ENCODE peak calls at places on chromosomes 2 and 18, in nine cellular contexts. G, J, X, O, W, I, H, M and E are unnamed samples.

GRCh38 chr2:182870227-182870626 is 3.8 kb upstream of the FRZB start:
- DNase-seq in H (peak), W (peak), X (peak), G (peak), O (no peak), J (no peak), I (no peak), M (no peak), E (peak)

GRCh38 chr18:76982038-76982437 is 150.5 kb downstream of the MBP start:
- DNase-seq in H (no peak), G (no peak), X (no peak), M (no peak), W (no peak), J (no peak), O (no peak), I (no peak), E (no peak)

GRCh38 chr2:120513776-120514357 is 167.9 kb downstream of the INHBB start:
- DNase-seq in G (no peak), X (no peak), H (no peak), W (no peak), M (no peak), I (no peak), J (no peak), O (no peak), E (no peak)

GRCh38 chr18:79935925-79936324 is 15.5 kb downstream of the SLC66A2 start:
- DNase-seq in G (no peak), I (no peak), M (no peak), W (no peak), J (no peak), O (no peak), H (no peak), X (no peak), E (no peak)

GRCh38 chr2:191959209-191959608 is 112.3 kb upstream of the CAVIN2 start:
- DNase-seq in O (no peak), H (no peak), W (no peak), M (no peak), J (no peak), X (no peak), I (no peak), G (no peak), E (no peak)

GRCh38 chr2:121415727-121416126 is 115.0 kb upstream of the RNU4ATAC start:
- DNase-seq in G (no peak), M (no peak), X (no peak), H (no peak), J (no peak), W (no peak), I (no peak), O (no peak), E (no peak)

GRCh38 chr2:11417946-11418585 is 47.9 kb downstream of the E2F6 start:
- DNase-seq in M (no peak), J (no peak), H (no peak), O (peak), I (peak), W (peak), X (peak), G (peak), E (peak)

GRCh38 chr2:4018535-4018934 is 315.2 kb downstream of the DCDC2C start:
- DNase-seq in G (no peak), J (no peak), W (no peak), X (no peak), M (no peak), O (no peak), H (no peak), I (no peak), E (no peak)

GRCh38 chr2:8692783-8693768 is 11.2 kb downstream of the ID2 start:
- DNase-seq in W (peak), X (peak), J (peak), G (peak), M (peak), I (no peak), H (no peak), O (no peak), E (peak)

GRCh38 chr18:58669731-58670379 is 1.4 kb upstream of the MALT1 start:
- DNase-seq in W (no peak), M (no peak), J (no peak), O (peak), I (no peak), G (peak), H (peak), X (no peak), E (no peak)

GRCh38 chr2:217066510-217067270 is 206.8 kb upstream of the TNP1 start:
- DNase-seq in G (no peak), O (no peak), I (no peak), W (no peak), M (no peak), X (no peak), H (no peak), J (no peak), E (no peak)

GRCh38 chr2:32773409-32773808 is 145.6 kb downstream of the TTC27 start:
- DNase-seq in G (no peak), X (no peak), O (no peak), H (no peak), M (no peak), J (no peak), I (no peak), W (no peak), E (no peak)

GRCh38 chr18:27240383-27240782 is 55.3 kb upstream of the CHST9 start:
- DNase-seq in H (no peak), J (no peak), O (no peak), X (no peak), G (no peak), I (no peak), W (no peak), M (no peak), E (no peak)

GRCh38 chr18:62616331-62616805 is 93.5 kb downstream of the ZCCHC2 start:
- DNase-seq in J (no peak), G (no peak), H (no peak), I (no peak), M (no peak), W (no peak), X (no peak), O (peak), E (no peak)

GRCh38 chr2:70418514-70418913 is 116.6 kb upstream of the FAM136A start:
- DNase-seq in G (no peak), O (no peak), M (no peak), X (peak), J (no peak), H (no peak), I (no peak), W (no peak), E (peak)

GRCh38 chr2:70425682-70426301 is 123.9 kb upstream of the FAM136A start:
- DNase-seq in H (no peak), M (no peak), J (no peak), G (no peak), X (no peak), W (no peak), O (no peak), I (no peak), E (no peak)

GRCh38 chr2:70417011-70417410 is 115.1 kb upstream of the FAM136A start:
- DNase-seq in I (no peak), J (no peak), M (no peak), X (no peak), G (no peak), H (no peak), O (no peak), W (no peak), E (no peak)

GRCh38 chr2:70420740-70421139 is 118.9 kb upstream of the FAM136A start:
- DNase-seq in W (no peak), J (no peak), G (no peak), I (no peak), H (no peak), X (no peak), M (no peak), O (no peak), E (no peak)

GRCh38 chr2:70420005-70420580 is 118.2 kb upstream of the FAM136A start:
- DNase-seq in J (no peak), G (no peak), I (no peak), M (no peak), O (no peak), X (no peak), W (peak), H (no peak), E (no peak)
- TF ChIP-seq EZH2phosphoT487 in J (no peak), G (no peak), I (no peak), M (no peak), O (no peak), X (no peak), W (no peak), H (no peak), E (no peak)

DNA sequence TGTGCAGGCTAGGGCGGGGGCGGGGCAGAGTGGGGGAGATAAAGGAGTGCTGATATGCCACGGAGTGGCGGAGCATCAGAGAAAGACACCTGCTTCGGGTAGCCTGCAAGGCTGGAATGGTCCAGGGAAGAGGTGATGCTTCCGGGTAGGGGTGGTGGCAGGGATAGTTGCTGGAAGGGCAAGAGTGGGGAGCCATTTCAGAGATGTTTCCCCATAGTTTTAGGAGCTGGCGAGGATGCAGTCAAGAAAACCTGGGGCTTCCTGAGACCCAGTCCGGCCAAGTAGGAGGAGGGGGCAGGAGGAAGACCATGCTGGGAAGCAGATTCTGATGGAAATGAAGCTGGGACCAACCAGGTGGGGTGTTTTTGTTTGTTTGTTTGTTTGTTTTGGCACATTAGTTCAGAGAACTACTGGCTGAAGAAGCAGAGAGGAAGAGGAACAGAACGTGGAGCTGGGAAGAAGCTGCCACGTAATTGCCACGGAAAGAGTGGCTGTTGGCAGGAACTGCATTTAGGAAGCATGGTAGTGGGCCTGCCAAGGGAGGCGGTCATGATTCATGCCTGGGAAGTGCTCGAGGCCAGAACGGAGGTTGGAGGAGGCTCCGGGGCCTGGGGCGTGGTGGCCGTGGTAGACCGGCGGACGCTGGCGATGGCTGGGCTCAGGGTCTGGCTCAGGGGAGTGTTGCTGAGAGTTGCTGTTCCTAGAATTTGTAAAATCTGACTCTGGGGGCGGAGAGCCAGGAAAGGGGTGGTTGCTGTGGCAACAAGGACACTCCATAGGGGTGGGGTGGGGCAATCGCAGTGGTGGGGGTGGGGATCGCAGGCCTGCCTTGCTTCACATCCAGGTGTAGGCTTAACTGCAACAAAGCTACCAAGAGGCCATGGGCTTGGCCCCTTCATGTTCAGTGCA is 8.6 kb upstream of the INPP5D start:
- DNase-seq in G (peak), X (no peak), H (no peak), O (peak), M (no peak), I (no peak), J (no peak), W (peak), E (peak)
- H2AFZ ChIP-seq in G (peak), X (no peak), H (no peak), O (peak), M (no peak), I (no peak), J (no peak), W (peak), E (peak)

DNA sequence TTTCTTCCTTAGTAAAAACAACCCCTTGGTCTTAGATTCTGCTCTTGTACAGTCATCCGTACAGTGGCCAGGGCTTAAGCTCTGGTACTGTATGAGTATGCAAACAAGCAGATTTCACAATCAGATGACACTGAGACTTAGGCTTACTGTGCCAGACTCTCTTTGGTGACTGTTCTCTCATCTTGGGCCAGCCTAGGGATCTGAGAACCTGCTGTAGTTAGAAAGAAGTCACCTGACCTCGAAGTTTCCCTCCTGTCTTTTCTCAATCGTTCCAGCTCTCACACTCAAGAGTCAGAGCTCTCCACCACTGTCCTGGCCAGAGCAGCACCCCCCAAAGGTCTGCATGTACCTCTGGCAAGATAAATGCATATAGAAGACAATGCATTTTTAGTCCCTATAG is 63.2 kb downstream of the ZEB2 start:
- DNase-seq in J (peak), X (no peak), W (no peak), G (peak), O (peak), I (no peak), H (no peak), M (no peak), E (no peak)
- TF ChIP-seq EZH2phosphoT487 in J (no peak), X (no peak), W (no peak), G (no peak), O (no peak), I (no peak), H (no peak), M (no peak), E (no peak)

GRCh38 chr2:96912356-96913116 is 42.7 kb upstream of the SEMA4C start:
- DNase-seq in W (no peak), J (no peak), O (no peak), I (no peak), M (no peak), H (no peak), G (no peak), X (no peak), E (no peak)

GRCh38 chr2:96916156-96917007 is 46.5 kb upstream of the SEMA4C start:
- DNase-seq in X (no peak), W (no peak), O (no peak), M (no peak), I (no peak), J (no peak), G (no peak), H (no peak), E (no peak)

GRCh38 chr2:96913117-96913397 is 43.2 kb upstream of the SEMA4C start:
- DNase-seq in W (no peak), H (no peak), M (no peak), O (no peak), J (no peak), X (no peak), I (no peak), G (no peak), E (no peak)

GRCh38 chr2:96914332-96914731 is 44.5 kb upstream of the SEMA4C start:
- DNase-seq in J (no peak), X (no peak), W (no peak), H (no peak), I (no peak), M (no peak), G (peak), O (peak), E (no peak)

GRCh38 chr2:96913398-96914202 is 43.7 kb upstream of the SEMA4C start:
- DNase-seq in J (no peak), X (no peak), H (no peak), O (no peak), I (no peak), G (no peak), W (no peak), M (no peak), E (no peak)
- H2AFZ ChIP-seq in J (no peak), X (no peak), H (no peak), O (no peak), I (no peak), G (no peak), W (peak), M (no peak), E (no peak)

GRCh38 chr2:66495788-66496640 is 61.1 kb downstream of the MEIS1 start:
- DNase-seq in H (no peak), X (no peak), W (peak), I (no peak), G (peak), M (no peak), O (peak), J (peak), E (peak)
- TF ChIP-seq EZH2phosphoT487 in H (no peak), X (no peak), W (no peak), I (no peak), G (no peak), M (no peak), O (no peak), J (no peak), E (no peak)

GRCh38 chr2:219422944-219423534 is 4.9 kb downstream of the DES start:
- DNase-seq in M (no peak), H (no peak), G (no peak), O (no peak), W (no peak), J (no peak), X (no peak), I (no peak), E (no peak)

GRCh38 chr2:219426068-219426443 is 7.9 kb downstream of the DES start:
- DNase-seq in X (no peak), J (no peak), I (no peak), G (no peak), W (no peak), H (no peak), O (no peak), M (no peak), E (no peak)

GRCh38 chr2:219423656-219424378 is 5.6 kb downstream of the DES start:
- DNase-seq in M (no peak), J (no peak), X (no peak), G (no peak), I (no peak), H (no peak), O (no peak), W (no peak), E (no peak)

GRCh38 chr2:219426534-219427136 is 8.0 kb upstream of the SPEG start:
- DNase-seq in W (no peak), J (no peak), H (no peak), G (no peak), X (no peak), M (no peak), I (no peak), O (no peak), E (no peak)

DNA sequence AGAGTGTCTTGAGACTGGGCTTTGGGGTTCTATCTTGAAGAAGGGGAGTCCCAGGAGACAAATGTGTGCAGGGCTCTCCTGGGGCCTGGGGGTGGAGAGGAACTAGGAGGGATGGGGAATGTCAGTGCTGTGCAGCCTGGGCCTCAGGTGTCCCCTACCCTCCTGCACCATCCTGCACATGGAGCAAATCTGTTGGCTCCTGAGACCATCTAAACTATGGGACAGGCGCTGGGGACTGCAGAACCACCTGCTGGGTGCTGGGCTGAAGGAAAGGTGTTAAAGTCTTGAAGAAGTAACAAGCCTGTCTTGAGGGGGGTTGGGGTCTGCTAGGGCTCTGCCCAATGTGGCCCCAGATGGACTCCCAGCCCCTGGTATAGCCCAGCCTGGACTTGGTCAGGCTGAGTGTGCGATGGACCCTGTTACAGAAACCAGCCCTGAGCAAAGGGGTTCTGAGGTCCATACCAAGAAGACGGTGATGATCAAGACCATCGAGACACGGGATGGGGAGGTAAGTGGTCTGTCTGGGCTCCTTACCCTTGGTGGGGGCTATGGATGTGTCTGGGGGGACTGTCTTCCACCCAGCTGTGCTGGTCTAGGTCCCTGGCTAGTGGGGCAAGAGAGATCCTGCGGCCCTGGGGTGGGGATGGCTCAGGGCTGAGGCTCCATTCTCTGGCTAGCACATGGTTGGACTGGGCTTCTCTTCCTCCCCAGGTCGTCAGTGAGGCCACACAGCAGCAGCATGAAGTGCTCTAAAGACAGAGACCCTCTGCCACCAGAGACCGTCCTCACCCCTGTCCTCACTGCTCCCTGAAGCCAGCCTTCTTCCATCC is 7.3 kb downstream of the DES start:
- DNase-seq in O (no peak), J (no peak), W (no peak), X (no peak), M (no peak), I (no peak), H (no peak), G (no peak), E (no peak)
- H2AFZ ChIP-seq in O (no peak), J (no peak), W (no peak), X (no peak), M (no peak), I (no peak), H (no peak), G (no peak), E (no peak)

GRCh38 chr2:60553992-60554648 is 666 bp upstream of the BCL11A start:
- DNase-seq in J (peak), G (peak), X (peak), M (peak), H (no peak), O (peak), I (peak), W (peak), E (peak)
- TF ChIP-seq EZH2phosphoT487 in J (no peak), G (no peak), X (no peak), M (no peak), H (no peak), O (no peak), I (no peak), W (no peak), E (no peak)

GRCh38 chr18:32470136-32470712 is 458 bp downstream of the GAREM1 start:
- DNase-seq in H (no peak), O (peak), X (peak), J (no peak), M (no peak), W (peak), G (no peak), I (peak), E (peak)
- H2AFZ ChIP-seq in H (no peak), O (peak), X (peak), J (peak), M (peak), W (peak), G (peak), I (peak), E (peak)